ENCODE peak calls at places on chromosome 16, in five cellular contexts. K is HS-27A; S is epithelial cell of prostate; C is NCI-H1436; O is stimulated activated CD4-positive, alpha-beta T cell treated with anti-CD3 and anti-CD28 coated beads, Interleukin-12 subunit alpha, Interleukin-12 subunit beta, amount 100 ng/mL, for 48 hours. F is an unnamed sample.

GRCh38 chr16:81168406-81168805 is 70.1 kb upstream of the BCO1 start:
- DNase-seq in K (no peak), S (no peak), C (no peak), O (no peak), F (no peak)

GRCh38 chr16:57955572-57955971 is 15.4 kb downstream of the CNGB1 start:
- DNase-seq in K (no peak), S (no peak), C (no peak), O (no peak), F (peak)

GRCh38 chr16:74252329-74252728 is 44.3 kb upstream of the PSMD7 start:
- DNase-seq in K (no peak), S (no peak), C (no peak), O (no peak), F (no peak)

GRCh38 chr16:12489362-12489761 is 314.3 kb downstream of the CPPED1 start:
- DNase-seq in K (no peak), S (no peak), C (no peak), O (no peak), F (no peak)

GRCh38 chr16:30395992-30396560 is 856 bp downstream of the ZNF48 start:
- DNase-seq in K (no peak), S (no peak), C (no peak), O (no peak), F (no peak)

GRCh38 chr16:66934138-66934838 is at the start of gene CIAO2B:
- DNase-seq in K (no peak), S (peak), C (peak), O (peak), F (peak)

GRCh38 chr16:14180431-14181059 is 109.4 kb downstream of the MRTFB start:
- DNase-seq in K (no peak), S (no peak), C (no peak), O (no peak), F (no peak)

GRCh38 chr16:12675852-12676251 is 127.8 kb downstream of the CPPED1 start:
- DNase-seq in K (peak), S (no peak), C (no peak), O (no peak), F (no peak)

GRCh38 chr16:8713635-8714097 is 39.2 kb downstream of the ABAT start:
- DNase-seq in K (no peak), S (no peak), C (no peak), O (no peak), F (no peak)

GRCh38 chr16:31458073-31458834 is 1.0 kb upstream of the ARMC5 start:
- DNase-seq in K (no peak), S (no peak), C (no peak), O (no peak), F (peak)

GRCh38 chr16:46923513-46924295 is 39.5 kb downstream of the GPT2 start:
- DNase-seq in K (no peak), S (no peak), C (no peak), O (no peak), F (no peak)

GRCh38 chr16:82629441-82630027 is 2.8 kb downstream of the CDH13 start:
- DNase-seq in K (peak), S (no peak), C (no peak), O (no peak), F (no peak)

F was measured in aorta.